ENCODE peak calls at places on chromosome 12, in eight cellular contexts. L is HL-60, V is esophagus muscularis mucosa, K is hepatocyte, Q is breast epithelium, O is foreskin keratinocyte, D is PC-9, U is IMR-90. J is an unnamed sample.

GRCh38 chr12:123120452-123121166 is 30.3 kb downstream of the PITPNM2 start:
- DNase-seq in L (no peak), V (no peak), K (no peak), Q (no peak), O (no peak), D (peak; percentile 66), U (no peak), J (no peak)

GRCh38 chr12:91098942-91099341 is 12.4 kb downstream of the LUM start:
- DNase-seq in L (no peak), V (no peak), K (peak; percentile 77), Q (no peak), O (peak; percentile 58), D (peak; percentile 80), U (peak; percentile 93), J (no peak)

GRCh38 chr12:45215419-45216296 is at the start of gene ANO6:
- DNase-seq in L (peak; percentile 81), V (peak; percentile 97), K (peak; percentile 94), Q (peak; percentile 71), O (peak; percentile 68), D (peak; percentile 80), U (peak; percentile 84), J (peak; percentile 53)

GRCh38 chr12:71854594-71854993 is 15.0 kb downstream of the TBC1D15 start:
- DNase-seq in L (no peak), V (no peak), K (no peak), Q (no peak), O (no peak), D (no peak), U (no peak), J (no peak)

GRCh38 chr12:61758661-61759060 is 501.5 kb upstream of the USP15 start:
- DNase-seq in L (no peak), V (no peak), K (no peak), Q (no peak), O (no peak), D (no peak), U (no peak), J (no peak)

GRCh38 chr12:3278681-3279414 is 201.7 kb downstream of the TSPAN9 start:
- DNase-seq in L (no peak), V (no peak), K (no peak), Q (no peak), O (no peak), D (no peak), U (no peak), J (no peak)

GRCh38 chr12:100141998-100142850 is 450 bp downstream of the BLTP3B start:
- DNase-seq in L (no peak), V (no peak), K (peak; percentile 68), Q (peak; percentile 52), O (peak; percentile 27), D (no peak), U (no peak), J (peak; percentile 71)

GRCh38 chr12:44117368-44117767 is 281.5 kb downstream of the TMEM117 start:
- DNase-seq in L (no peak), V (no peak), K (no peak), Q (no peak), O (no peak), D (no peak), U (peak; percentile 2), J (no peak)

GRCh38 chr12:52585001-52585400 is 11.4 kb upstream of the KRT74 start:
- DNase-seq in L (no peak), V (no peak), K (no peak), Q (no peak), O (no peak), D (no peak), U (no peak), J (no peak)

GRCh38 chr12:92369643-92370042 is 224.0 kb upstream of the BTG1 start:
- DNase-seq in L (no peak), V (no peak), K (no peak), Q (no peak), O (peak; percentile 32), D (peak; percentile 94), U (no peak), J (no peak)

GRCh38 chr12:22990501-22990900 is 365.5 kb downstream of the ETNK1 start:
- DNase-seq in L (no peak), V (no peak), K (no peak), Q (no peak), O (no peak), D (no peak), U (no peak), J (no peak)

GRCh38 chr12:102781117-102781516 is 135.9 kb downstream of the PAH start:
- DNase-seq in L (no peak), V (no peak), K (no peak), Q (no peak), O (no peak), D (no peak), U (no peak), J (no peak)

DNA sequence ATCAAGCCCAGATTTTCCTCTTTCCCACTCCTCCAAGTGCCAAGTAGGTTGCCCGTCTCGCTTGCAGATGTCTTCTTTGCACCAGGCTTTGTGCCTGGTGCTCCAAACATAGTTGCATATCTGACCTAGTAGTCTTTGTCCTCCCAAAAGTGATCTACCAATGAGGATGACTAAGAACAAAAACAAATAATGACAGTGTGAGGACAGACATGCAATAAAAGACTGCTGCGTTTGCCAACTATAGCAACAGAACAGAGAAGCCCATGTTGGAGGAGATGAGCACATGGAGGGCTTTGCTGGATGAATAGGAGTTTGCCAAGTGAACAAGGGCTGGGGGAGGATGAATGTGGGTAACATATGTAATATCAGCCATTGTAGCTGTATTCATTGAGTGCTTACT is 15.6 kb downstream of the DTX1 start:
- DNase-seq in L (no peak), V (no peak), K (no peak), Q (no peak), O (no peak), D (no peak), U (no peak), J (no peak)
- H3K27ac ChIP-seq in L (no peak overlapping the region), V (no peak overlapping the region), K (no peak overlapping the region), Q (peak overlapping the region; percentile 86), O (no peak overlapping the region), D (no peak overlapping the region), U (no peak overlapping the region), J (no peak overlapping the region)

GRCh38 chr12:93514853-93515252 is 47.5 kb downstream of the MRPL42 start:
- DNase-seq in L (no peak), V (no peak), K (no peak), Q (no peak), O (peak; percentile 32), D (no peak), U (peak; percentile 91), J (no peak)
- TF ChIP-seq CTCF in L (no peak), V (no peak), K (no peak), Q (no peak), O (no peak), D (no peak), U (no peak), J (no peak)

GRCh38 chr12:130827432-130827831 is 11.6 kb downstream of the STX2 start:
- DNase-seq in L (no peak), V (no peak), K (peak; percentile 37), Q (no peak), O (no peak), D (no peak), U (no peak), J (peak; percentile 58)
- H3K27ac ChIP-seq in L (no peak overlapping the region), V (peak overlapping the region; percentile 70), K (peak overlapping the region; percentile 37), Q (peak overlapping the region; percentile 26), O (no peak overlapping the region), D (no peak overlapping the region), U (peak overlapping the region; percentile 91), J (no peak overlapping the region)

GRCh38 chr12:122064034-122064777 is 14.3 kb upstream of the MLXIP start:
- DNase-seq in L (peak; percentile 45), V (peak; percentile 95), K (peak; percentile 89), Q (peak; percentile 39), O (peak; percentile 50), D (peak; percentile 95), U (peak; percentile 90), J (no peak)
- TF ChIP-seq CTCF in L (peak; percentile 4), V (no peak), K (peak; percentile 34), Q (no peak), O (peak; percentile 67), D (peak; percentile 61), U (peak; percentile 39), J (no peak)

GRCh38 chr12:124395284-124395752 is 100.4 kb downstream of the RFLNA start:
- DNase-seq in L (no peak), V (no peak), K (no peak), Q (no peak), O (no peak), D (no peak), U (no peak), J (no peak)

GRCh38 chr12:124397807-124398577 is 103.1 kb downstream of the RFLNA start:
- DNase-seq in L (no peak), V (no peak), K (peak; percentile 59), Q (peak; percentile 58), O (no peak), D (no peak), U (peak; percentile 41), J (no peak)

GRCh38 chr12:124397399-124397679 is 102.4 kb downstream of the RFLNA start:
- DNase-seq in L (no peak), V (no peak), K (no peak), Q (no peak), O (no peak), D (no peak), U (no peak), J (no peak)

GRCh38 chr12:124395986-124396385 is 101.1 kb downstream of the RFLNA start:
- DNase-seq in L (no peak), V (no peak), K (no peak), Q (no peak), O (no peak), D (no peak), U (no peak), J (no peak)

GRCh38 chr12:124396544-124397398 is 101.9 kb downstream of the RFLNA start:
- DNase-seq in L (no peak), V (no peak), K (no peak), Q (peak; percentile 86), O (no peak), D (no peak), U (no peak), J (no peak)
- H3K27ac ChIP-seq in L (no peak overlapping the region), V (peak overlapping the region; percentile 95), K (no peak overlapping the region), Q (peak overlapping the region; percentile 84), O (no peak overlapping the region), D (no peak overlapping the region), U (no peak overlapping the region), J (peak overlapping the region; percentile 90)

GRCh38 chr12:103812789-103813188 is 28.2 kb downstream of the NT5DC3 start:
- DNase-seq in L (no peak), V (no peak), K (no peak), Q (no peak), O (no peak), D (no peak), U (no peak), J (no peak)
- TF ChIP-seq CTCF in L (no peak), V (no peak), K (no peak), Q (no peak), O (peak; percentile 10), D (no peak), U (no peak), J (no peak)

GRCh38 chr12:89781961-89782360 is 73.3 kb upstream of the ATP2B1 start:
- DNase-seq in L (no peak), V (no peak), K (no peak), Q (no peak), O (no peak), D (no peak), U (peak; percentile 49), J (no peak)
- H3K27ac ChIP-seq in L (no peak overlapping the region), V (no peak overlapping the region), K (no peak overlapping the region), Q (no peak overlapping the region), O (no peak overlapping the region), D (no peak overlapping the region), U (no peak overlapping the region), J (no peak overlapping the region)

GRCh38 chr12:30930238-30931010 is 3.9 kb downstream of the TSPAN11 start:
- DNase-seq in L (no peak), V (no peak), K (no peak), Q (no peak), O (no peak), D (no peak), U (no peak), J (no peak)
- TF ChIP-seq CTCF in L (no peak), V (no peak), K (no peak), Q (no peak), O (no peak), D (no peak), U (no peak), J (no peak)

GRCh38 chr12:131413471-131413870 is 297.4 kb upstream of the SFSWAP start:
- DNase-seq in L (no peak), V (no peak), K (no peak), Q (no peak), O (no peak), D (no peak), U (no peak), J (no peak)
- H3K27ac ChIP-seq in L (no peak overlapping the region), V (no peak overlapping the region), K (no peak overlapping the region), Q (no peak overlapping the region), O (no peak overlapping the region), D (no peak overlapping the region), U (no peak overlapping the region), J (no peak overlapping the region)